ENCODE peak calls at places on chromosomes 12 and 14, in eight cellular contexts. R is Caco-2, B is DND-41, D is BJ, V is cardiac fibroblast, J is PC-9, U is endothelial cell, I is colonic mucosa. H is an unnamed sample.

GRCh38 chr12:94089891-94090290 is 58.5 kb upstream of the PLXNC1 start:
- DNase-seq in R (no peak), B (no peak), D (no peak), V (peak; percentile 38), J (no peak), U (no peak), I (no peak), H (no peak)

GRCh38 chr14:70663707-70664179 is 22.0 kb downstream of the TTC9 start:
- DNase-seq in R (no peak), B (no peak), D (peak; percentile 82), V (peak; percentile 18), J (no peak), U (no peak), I (no peak), H (no peak)

GRCh38 chr12:123142948-123143752 is 7.7 kb downstream of the PITPNM2 start:
- DNase-seq in R (no peak), B (no peak), D (no peak), V (no peak), J (peak; percentile 52), U (no peak), I (peak; percentile 66), H (no peak)

GRCh38 chr14:90308561-90308960 is 23.2 kb downstream of the NRDE2 start:
- DNase-seq in R (no peak), B (no peak), D (no peak), V (no peak), J (no peak), U (no peak), I (no peak), H (no peak)

GRCh38 chr12:12896261-12896660 is 4.9 kb downstream of the GPRC5A start:
- DNase-seq in R (no peak), B (no peak), D (no peak), V (peak; percentile 74), J (no peak), U (no peak), I (no peak), H (no peak)

GRCh38 chr12:115088995-115089841 is 405.2 kb upstream of the TBX3 start:
- DNase-seq in R (peak; percentile 53), B (no peak), D (no peak), V (no peak), J (no peak), U (no peak), I (no peak), H (no peak)

GRCh38 chr14:79949906-79950305 is 261.4 kb downstream of the DIO2 start:
- DNase-seq in R (no peak), B (no peak), D (no peak), V (peak; percentile 13), J (no peak), U (no peak), I (no peak), H (no peak)

GRCh38 chr12:57754411-57755193 is at the start of gene MARCHF9:
- DNase-seq in R (peak; percentile 88), B (peak; percentile 89), D (no peak), V (no peak), J (peak; percentile 83), U (no peak), I (peak; percentile 93), H (peak; percentile 57)

GRCh38 chr12:69330475-69331473 is 17.4 kb upstream of the LYZ start:
- DNase-seq in R (peak; percentile 56), B (peak; percentile 55), D (no peak), V (no peak), J (peak; percentile 11), U (peak; percentile 25), I (peak; percentile 81), H (peak; percentile 29)

GRCh38 chr12:4115570-4115969 is 158.0 kb upstream of the CCND2 start:
- DNase-seq in R (no peak), B (no peak), D (no peak), V (no peak), J (no peak), U (no peak), I (peak; percentile 20), H (no peak)

GRCh38 chr12:56836800-56837663 is 73.9 kb downstream of the HSD17B6 start:
- DNase-seq in R (no peak), B (peak; percentile 23), D (peak; percentile 16), V (peak; percentile 85), J (peak; percentile 9), U (no peak), I (no peak), H (no peak)

GRCh38 chr12:113781415-113782198 is 184.5 kb downstream of the RBM19 start:
- DNase-seq in R (no peak), B (no peak), D (peak; percentile 19), V (peak; percentile 63), J (no peak), U (no peak), I (no peak), H (no peak)

GRCh38 chr14:89013098-89013504 is 188.7 kb downstream of the TTC8 start:
- DNase-seq in R (peak; percentile 95), B (peak; percentile 18), D (no peak), V (peak; percentile 62), J (no peak), U (no peak), I (peak; percentile 82), H (no peak)

GRCh38 chr12:107622005-107622404 is 63.6 kb upstream of the PWP1 start:
- DNase-seq in R (no peak), B (no peak), D (no peak), V (peak; percentile 44), J (no peak), U (no peak), I (no peak), H (peak; percentile 26)

GRCh38 chr12:132172619-132173018 is 28.4 kb downstream of the NOC4L start:
- DNase-seq in R (no peak), B (no peak), D (no peak), V (no peak), J (no peak), U (no peak), I (no peak), H (no peak)

GRCh38 chr12:18723752-18724151 is 14.1 kb downstream of the PLCZ1 start:
- DNase-seq in R (no peak), B (no peak), D (no peak), V (peak; percentile 87), J (peak; percentile 39), U (no peak), I (no peak), H (no peak)

GRCh38 chr12:80442426-80443222 is 1.4 kb upstream of the PTPRQ start:
- DNase-seq in R (no peak), B (no peak), D (no peak), V (peak; percentile 54), J (no peak), U (no peak), I (no peak), H (no peak)

GRCh38 chr12:9741726-9742125 is 8.8 kb upstream of the CLECL1 start:
- DNase-seq in R (no peak), B (peak; percentile 68), D (no peak), V (no peak), J (no peak), U (no peak), I (no peak), H (no peak)

DNA sequence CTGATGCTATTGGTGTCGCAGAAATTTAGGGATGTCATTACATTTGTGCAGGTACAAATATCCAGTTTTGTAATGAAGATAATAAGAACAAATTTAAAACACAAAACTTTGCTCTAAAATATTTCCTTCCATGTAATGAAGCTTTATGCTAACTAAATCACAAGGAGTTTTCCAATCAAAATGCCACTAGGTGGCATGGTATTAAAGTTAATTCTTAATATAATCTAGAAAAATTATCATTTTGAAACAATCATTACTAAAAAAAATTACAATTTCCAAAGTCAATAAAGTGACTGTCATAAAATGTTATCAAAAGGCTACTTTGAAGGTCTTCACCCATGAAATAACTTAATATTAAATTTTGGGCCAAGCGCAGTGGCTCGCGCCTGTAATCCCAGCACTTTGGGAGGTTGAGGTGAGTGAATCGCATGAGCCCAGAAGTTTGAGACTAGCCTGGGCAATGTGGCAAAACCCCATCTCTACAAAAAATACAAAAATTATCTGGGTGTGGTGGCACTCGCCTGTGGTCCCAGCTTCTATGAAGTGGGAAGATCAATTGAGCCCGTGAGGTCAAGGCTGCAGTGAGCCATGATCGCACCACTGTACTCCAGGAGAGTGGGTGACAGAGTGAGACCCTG is 77.4 kb downstream of the KIF21A start:
- DNase-seq in R (no peak), B (no peak), D (no peak), V (peak; percentile 30), J (no peak), U (no peak), I (no peak), H (no peak)
- TF ChIP-seq CTCF in R (no peak), B (no peak), D (no peak), V (no peak), J (peak; percentile 56), U (no peak), I (no peak), H (no peak)

DNA sequence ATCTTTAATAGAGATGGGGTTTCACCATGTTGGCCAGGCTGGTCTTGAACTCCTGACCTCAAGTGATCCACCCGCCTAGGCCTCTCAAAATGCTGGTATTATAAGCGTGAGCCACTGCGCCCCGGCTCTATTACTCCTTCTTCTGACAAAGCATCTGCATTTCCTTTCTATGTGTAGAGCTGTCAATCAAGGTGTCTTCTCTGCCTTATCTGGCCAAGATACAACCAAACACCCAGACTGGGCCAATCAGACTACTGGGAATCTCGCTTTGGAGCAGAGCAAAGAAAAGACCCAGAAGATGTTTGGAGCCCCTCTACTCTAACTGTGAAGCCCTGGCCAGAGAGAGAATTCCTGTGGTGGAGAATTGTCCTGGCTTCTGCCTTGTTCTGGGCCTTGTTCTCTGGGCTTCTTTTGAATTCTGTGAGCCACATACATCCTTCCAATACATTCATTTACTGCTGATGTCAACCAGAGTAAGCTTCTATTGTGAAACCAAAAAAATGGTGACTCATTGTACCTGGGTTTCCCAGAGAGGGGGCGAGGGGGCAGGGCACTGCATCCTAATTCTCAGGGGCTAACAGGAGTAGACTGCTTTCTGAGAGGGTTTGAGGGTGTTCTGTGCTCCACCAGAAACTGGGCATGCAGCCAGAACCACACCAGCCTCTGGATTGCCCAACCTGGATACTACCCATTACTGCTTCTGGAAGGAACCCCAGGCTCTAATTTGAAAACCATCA is 18.8 kb upstream of the FLVCR2 start:
- DNase-seq in R (no peak), B (no peak), D (no peak), V (peak; percentile 83), J (peak; percentile 98), U (no peak), I (no peak), H (no peak)
- TF ChIP-seq CTCF in R (no peak), B (no peak), D (no peak), V (no peak), J (no peak), U (no peak), I (no peak), H (no peak)

DNA sequence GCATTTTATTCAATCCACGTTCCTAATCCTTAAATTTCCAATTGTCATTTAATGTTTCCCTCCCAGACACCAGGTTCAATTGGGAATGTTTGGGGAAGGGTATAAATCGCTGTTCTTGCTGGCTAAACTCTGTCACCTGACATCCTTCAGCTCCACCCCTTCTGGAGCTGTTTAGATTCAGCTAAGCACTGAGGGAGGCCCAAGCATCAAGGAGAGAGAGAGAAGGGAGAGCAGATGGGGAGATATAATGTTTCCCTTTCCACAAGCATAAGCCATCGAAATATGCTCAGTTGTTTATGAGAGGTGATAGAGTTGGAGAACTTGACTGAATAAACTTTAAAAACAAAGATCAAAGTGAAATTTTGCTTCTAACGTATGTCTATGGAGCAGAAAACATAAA is 1.8 kb downstream of the ABCC9 start:
- DNase-seq in R (peak; percentile 69), B (no peak), D (no peak), V (peak; percentile 71), J (no peak), U (no peak), I (no peak), H (no peak)
- TF ChIP-seq CTCF in R (no peak), B (no peak), D (no peak), V (no peak), J (no peak), U (no peak), I (no peak), H (no peak)

GRCh38 chr14:34275038-34275437 is 187.0 kb downstream of the SPTSSA start:
- DNase-seq in R (no peak), B (no peak), D (no peak), V (no peak), J (no peak), U (no peak), I (no peak), H (no peak)
- TF ChIP-seq CTCF in R (no peak), B (no peak), D (no peak), V (no peak), J (no peak), U (no peak), I (no peak), H (no peak)

H was measured in nephron progenitor cell.